ENCODE peak calls at places on chromosomes 3 and 15, in four cellular contexts. I is esophagus muscularis mucosa, H is ovary, T is upper lobe of right lung. W is an unnamed sample.

GRCh38 chr3:168040624-168041208 is 55.0 kb downstream of the GOLIM4 start:
- DNase-seq in I (no peak), H (no peak), T (no peak), W (peak; percentile 29)

GRCh38 chr3:38168988-38169363 is 3.6 kb downstream of the OXSR1 start:
- DNase-seq in I (no peak), H (no peak), T (no peak), W (no peak)

GRCh38 chr3:105791919-105792786 is 76.7 kb downstream of the CBLB start:
- DNase-seq in I (peak; percentile 95), H (peak; percentile 91), T (no peak), W (no peak)

GRCh38 chr3:49199244-49199899 is 28.0 kb downstream of the KLHDC8B start:
- DNase-seq in I (no peak), H (peak; percentile 98), T (peak; percentile 83), W (no peak)

GRCh38 chr3:138434875-138435772 is 708 bp downstream of the ESYT3 start:
- DNase-seq in I (no peak), H (no peak), T (peak; percentile 72), W (no peak)

GRCh38 chr15:71116942-71117341 is 1.7 kb downstream of the THSD4 start:
- DNase-seq in I (no peak), H (no peak), T (no peak), W (no peak)

GRCh38 chr3:47130557-47130956 is 33.4 kb downstream of the SETD2 start:
- DNase-seq in I (no peak), H (no peak), T (no peak), W (no peak)

GRCh38 chr15:52361975-52362494 is 66.4 kb upstream of the MYO5C start:
- DNase-seq in I (no peak), H (no peak), T (no peak), W (no peak)

GRCh38 chr3:71266875-71267274 is 316.7 kb downstream of the FOXP1 start:
- DNase-seq in I (no peak), H (no peak), T (no peak), W (no peak)

GRCh38 chr3:1462916-1463315 is 370.1 kb downstream of the CNTN6 start:
- DNase-seq in I (no peak), H (no peak), T (no peak), W (no peak)

GRCh38 chr3:51434746-51435323 is 43.8 kb downstream of the RBM15B start:
- DNase-seq in I (no peak), H (no peak), T (no peak), W (peak; percentile 59)

GRCh38 chr3:115359507-115359906 is 212.4 kb upstream of the ZBTB20 start:
- DNase-seq in I (no peak), H (no peak), T (no peak), W (no peak)

GRCh38 chr3:57983734-57984518 is 24.3 kb upstream of the FLNB start:
- DNase-seq in I (no peak), H (peak; percentile 61), T (no peak), W (peak; percentile 26)

GRCh38 chr3:138348950-138349739 is 766 bp downstream of the MRAS start:
- DNase-seq in I (no peak), H (peak; percentile 55), T (no peak), W (peak; percentile 44)

GRCh38 chr3:48016336-48016973 is at the start of gene MAP4:
- DNase-seq in I (no peak), H (no peak), T (no peak), W (no peak)

GRCh38 chr3:61666032-61666431 is 104.7 kb downstream of the PTPRG start:
- DNase-seq in I (no peak), H (no peak), T (no peak), W (no peak)

GRCh38 chr3:188683032-188683491 is 488.7 kb upstream of the TPRG1 start:
- DNase-seq in I (no peak), H (no peak), T (no peak), W (no peak)

GRCh38 chr15:91879148-91879547 is 25.6 kb downstream of the SLCO3A1 start:
- DNase-seq in I (no peak), H (no peak), T (no peak), W (no peak)

GRCh38 chr3:535566-536416 is 339.2 kb downstream of the CHL1 start:
- DNase-seq in I (no peak), H (peak; percentile 18), T (peak; percentile 71), W (peak; percentile 54)

GRCh38 chr3:9349321-9350117 is 13.3 kb upstream of the THUMPD3 start:
- DNase-seq in I (no peak), H (no peak), T (no peak), W (no peak)

GRCh38 chr3:48269592-48269991 is 28.7 kb downstream of the ZNF589 start:
- DNase-seq in I (no peak), H (no peak), T (no peak), W (no peak)

GRCh38 chr15:84685304-84685703 is 27.3 kb upstream of the NMB start:
- DNase-seq in I (no peak), H (no peak), T (no peak), W (peak; percentile 26)

GRCh38 chr3:23940775-23941174 is 4.3 kb upstream of the NR1D2 start:
- DNase-seq in I (no peak), H (no peak), T (no peak), W (no peak)

GRCh38 chr3:193897791-193898190 is 238.2 kb upstream of the HES1 start:
- DNase-seq in I (no peak), H (no peak), T (no peak), W (no peak)

GRCh38 chr3:170858599-170858998 is 11.4 kb downstream of the RPL22L1 start:
- DNase-seq in I (no peak), H (no peak), T (no peak), W (no peak)

GRCh38 chr15:65509321-65509720 is 8.2 kb downstream of the DPP8 start:
- DNase-seq in I (no peak), H (no peak), T (no peak), W (no peak)

GRCh38 chr3:152556731-152557254 is 278.1 kb upstream of the P2RY1 start:
- DNase-seq in I (no peak), H (peak; percentile 50), T (no peak), W (no peak)

GRCh38 chr3:16122661-16123060 is 51.8 kb upstream of the GALNT15 start:
- DNase-seq in I (no peak), H (no peak), T (no peak), W (no peak)

GRCh38 chr3:61637088-61638051 is 76.0 kb downstream of the PTPRG start:
- DNase-seq in I (no peak), H (peak; percentile 22), T (no peak), W (no peak)

DNA sequence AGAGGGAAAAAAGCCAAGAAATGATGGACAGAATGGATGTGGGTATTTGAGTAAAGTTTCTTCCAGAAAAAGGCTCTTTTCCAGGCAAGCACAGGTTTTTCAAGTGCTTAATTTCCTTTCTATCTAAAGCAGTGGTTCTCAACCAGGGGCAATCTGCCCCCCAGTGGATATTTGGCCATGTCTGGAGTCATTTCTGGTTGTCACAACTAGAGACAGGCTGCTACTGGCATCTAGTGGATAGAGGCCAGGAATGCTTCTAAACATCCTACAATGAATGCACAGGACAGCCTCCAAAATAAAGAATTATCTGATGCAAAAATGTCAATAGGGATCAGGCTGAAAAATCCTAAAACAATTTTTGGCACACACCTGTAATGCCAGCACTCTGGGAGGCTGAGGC is 23.9 kb downstream of the SEC22C start:
- DNase-seq in I (no peak), H (no peak), T (no peak), W (peak; percentile 72)
- H3K36me3 ChIP-seq in I (peaks cover 85% of the 10 kb centered on the region), H (no peaks in the 10 kb centered on the region), T (peaks cover 95% of the 10 kb centered on the region), W (peaks cover 77% of the 10 kb centered on the region)

GRCh38 chr15:51092480-51092879 is 2.2 kb downstream of the TNFAIP8L3 start:
- DNase-seq in I (peak; percentile 81), H (no peak), T (no peak), W (no peak)
- H3K27me3 ChIP-seq in I (no peaks in the 10 kb centered on the region), H (no peaks in the 10 kb centered on the region), T (peaks cover 9% of the 10 kb centered on the region), W (peaks cover 6% of the 10 kb centered on the region)

GRCh38 chr15:25715536-25716413 is 147.4 kb downstream of the ATP10A start:
- DNase-seq in I (no peak), H (no peak), T (peak; percentile 64), W (peak; percentile 49)
- H3K9me3 ChIP-seq in I (no peaks in the 10 kb centered on the region), H (no peaks in the 10 kb centered on the region), T (no peaks in the 10 kb centered on the region), W (no peaks in the 10 kb centered on the region)

DNA sequence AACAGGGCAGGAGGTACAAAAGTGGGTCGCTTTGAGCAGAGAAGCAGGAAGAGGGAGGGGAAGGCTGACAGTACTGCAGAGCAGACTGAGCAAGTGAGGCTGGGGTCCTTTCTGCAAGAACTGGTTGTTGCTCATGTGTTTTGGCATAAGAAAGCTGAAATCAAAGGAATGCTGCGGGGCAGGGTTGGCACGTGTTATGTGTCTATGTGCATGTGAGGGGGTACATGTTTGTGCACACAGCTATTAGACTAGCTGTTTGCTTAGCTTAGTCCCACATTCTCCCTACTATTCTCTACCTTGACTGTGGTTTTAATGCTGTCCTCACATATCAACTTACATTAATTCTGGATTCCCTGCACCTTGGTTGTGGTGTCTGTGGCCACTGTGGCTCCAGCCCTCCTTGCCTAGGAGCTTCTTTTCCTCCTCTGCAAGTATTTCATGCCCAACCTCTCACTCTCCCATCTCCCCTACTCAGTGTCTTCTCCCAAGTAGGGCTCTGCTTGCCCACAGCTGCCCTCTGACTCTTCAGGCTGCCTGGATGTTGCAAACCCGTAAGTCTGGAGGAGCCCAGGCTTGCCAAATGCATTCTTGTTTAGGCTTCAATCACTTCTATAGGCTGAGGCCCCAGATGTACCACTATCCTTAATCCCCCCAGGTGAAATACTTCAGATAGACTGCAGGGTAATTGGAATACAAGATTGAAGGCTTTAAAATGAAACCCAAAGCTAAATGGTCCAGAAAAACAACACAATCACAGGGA is 4.8 kb downstream of the TAGLN3 start:
- DNase-seq in I (peak; percentile 68), H (no peak), T (no peak), W (no peak)
- H3K36me3 ChIP-seq in I (no peaks in the 10 kb centered on the region), H (no peaks in the 10 kb centered on the region), T (no peaks in the 10 kb centered on the region), W (peaks cover 59% of the 10 kb centered on the region)

GRCh38 chr15:33584797-33585196 is 274.0 kb downstream of the RYR3 start:
- DNase-seq in I (no peak), H (peak; percentile 67), T (no peak), W (no peak)
- H3K27me3 ChIP-seq in I (no peaks in the 10 kb centered on the region), H (no peaks in the 10 kb centered on the region), T (no peaks in the 10 kb centered on the region), W (no peaks in the 10 kb centered on the region)

GRCh38 chr15:25332306-25332705 is 106.5 kb downstream of the UBE3A start:
- DNase-seq in I (no peak), H (no peak), T (no peak), W (no peak)
- H3K9me3 ChIP-seq in I (no peaks in the 10 kb centered on the region), H (no peaks in the 10 kb centered on the region), T (no peaks in the 10 kb centered on the region), W (no peaks in the 10 kb centered on the region)

GRCh38 chr3:124765197-124765596 is 34.9 kb downstream of the UMPS start:
- DNase-seq in I (no peak), H (no peak), T (no peak), W (no peak)
- H3K36me3 ChIP-seq in I (peaks cover 62% of the 10 kb centered on the region), H (no peaks in the 10 kb centered on the region), T (peaks cover 56% of the 10 kb centered on the region), W (no peaks in the 10 kb centered on the region)

GRCh38 chr3:87033205-87033604 is 42.3 kb upstream of the VGLL3 start:
- DNase-seq in I (no peak), H (no peak), T (no peak), W (no peak)
- H3K27me3 ChIP-seq in I (no peaks in the 10 kb centered on the region), H (no peaks in the 10 kb centered on the region), T (no peaks in the 10 kb centered on the region), W (no peaks in the 10 kb centered on the region)